ENCODE peak calls at places on chromosome 15, in nine cellular contexts. O, Y, K, U, M, X, I, Z and G are unnamed samples.

GRCh38 chr15:29854413-29854812 is 32.1 kb upstream of the TJP1 start:
- DNase-seq in I (no peak), U (no peak), M (no peak), K (no peak), O (no peak), X (no peak), Z (no peak), Y (no peak), G (no peak)

GRCh38 chr15:57667171-57667924 is 39.2 kb upstream of the POLR2M start:
- DNase-seq in M (no peak), O (peak; percentile 30), U (no peak), I (peak; percentile 79), X (no peak), K (peak; percentile 38), Z (peak; percentile 68), Y (no peak), G (no peak)

GRCh38 chr15:76217029-76217866 is 94.0 kb downstream of the ETFA start:
- DNase-seq in Z (no peak), M (no peak), Y (no peak), X (no peak), U (no peak), K (no peak), O (no peak), I (peak; percentile 86), G (no peak)

GRCh38 chr15:44673639-44674038 is 10.2 kb upstream of the SPG11 start:
- DNase-seq in X (no peak), Z (no peak), Y (no peak), O (no peak), I (no peak), K (no peak), U (no peak), M (no peak), G (no peak)

GRCh38 chr15:75687486-75688277 is 25.0 kb downstream of the CSPG4 start:
- DNase-seq in I (no peak), M (no peak), X (no peak), Y (no peak), O (no peak), Z (no peak), U (no peak), K (no peak), G (no peak)

GRCh38 chr15:83166218-83166617 is 41.4 kb downstream of the HDGFL3 start:
- DNase-seq in O (no peak), Z (no peak), K (no peak), M (no peak), X (no peak), Y (no peak), I (no peak), U (no peak), G (no peak)

GRCh38 chr15:59436774-59437472 is 1.1 kb upstream of the FAM81A start:
- DNase-seq in X (peak; percentile 18), O (no peak), Y (no peak), Z (no peak), M (no peak), I (no peak), K (peak; percentile 15), U (no peak), G (no peak)

GRCh38 chr15:43505723-43506122 is 11.7 kb upstream of the MAP1A start:
- DNase-seq in M (no peak), I (peak; percentile 81), X (no peak), U (no peak), Y (no peak), K (no peak), O (no peak), Z (peak; percentile 51), G (no peak)

GRCh38 chr15:84985158-84985557 is 3.5 kb downstream of the PDE8A start:
- DNase-seq in M (no peak), X (no peak), Y (no peak), I (no peak), K (no peak), Z (no peak), O (no peak), U (no peak), G (no peak)

GRCh38 chr15:85646538-85647091 is 148.1 kb downstream of the KLHL25 start:
- DNase-seq in O (no peak), K (no peak), M (no peak), Y (no peak), Z (no peak), U (no peak), X (no peak), I (peak; percentile 94), G (no peak)

GRCh38 chr15:77013786-77014136 is 18.8 kb downstream of the PSTPIP1 start:
- DNase-seq in M (no peak), X (no peak), I (no peak), Z (no peak), K (no peak), Y (no peak), U (no peak), O (no peak), G (no peak)

GRCh38 chr15:78315686-78316085 is 16.3 kb upstream of the SKIC8 start:
- DNase-seq in Z (peak; percentile 60), K (peak; percentile 81), M (no peak), O (no peak), I (no peak), Y (peak; percentile 84), U (peak; percentile 91), X (no peak), G (no peak)

GRCh38 chr15:68694111-68694510 is 115.3 kb downstream of the CORO2B start:
- DNase-seq in K (no peak), M (no peak), O (no peak), X (no peak), Z (no peak), I (no peak), Y (no peak), U (no peak), G (no peak)

GRCh38 chr15:68697711-68698690 is 119.2 kb downstream of the CORO2B start:
- DNase-seq in Y (no peak), X (no peak), Z (no peak), I (no peak), K (no peak), U (no peak), M (no peak), O (no peak), G (no peak)

GRCh38 chr15:68696532-68697363 is 118.0 kb downstream of the CORO2B start:
- DNase-seq in M (no peak), Y (peak; percentile 42), Z (no peak), X (no peak), O (no peak), K (no peak), I (no peak), U (no peak), G (no peak)

GRCh38 chr15:68693071-68693470 is 114.3 kb downstream of the CORO2B start:
- DNase-seq in K (no peak), O (no peak), Y (no peak), M (no peak), X (no peak), U (no peak), I (peak; percentile 39), Z (no peak), G (no peak)

DNA sequence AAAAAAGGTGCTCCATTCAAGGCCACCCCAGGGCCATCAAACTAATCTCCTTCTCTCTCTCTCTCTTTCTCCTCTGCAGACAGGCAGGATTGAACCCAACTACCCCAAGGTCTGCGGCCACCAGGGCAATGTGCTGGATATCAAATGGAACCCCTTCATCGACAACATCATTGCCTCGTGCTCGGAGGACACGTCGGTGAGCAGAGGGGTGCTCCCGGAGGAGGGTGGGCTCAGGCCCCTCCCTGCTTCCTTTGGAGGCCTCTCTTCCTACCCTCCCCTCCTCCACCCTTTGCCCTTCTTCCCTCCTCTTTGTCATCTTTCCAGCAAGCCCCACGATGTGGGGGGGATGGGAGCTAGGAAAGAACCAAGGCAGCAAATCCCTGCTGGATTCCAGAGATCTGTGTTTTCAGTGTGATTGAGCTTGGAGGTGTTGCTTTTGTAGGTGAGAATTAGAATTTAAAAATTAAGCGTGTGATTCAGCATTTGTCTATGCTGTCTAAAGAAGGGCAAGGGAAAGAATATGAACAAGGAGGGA is 116.3 kb downstream of the CORO2B start:
- DNase-seq in X (no peak), Y (peak; percentile 43), U (no peak), M (no peak), I (no peak), K (no peak), O (no peak), Z (no peak), G (no peak)
- H3K27ac ChIP-seq in X (no peak overlapping the region), Y (peak overlapping the region; percentile 64), U (no peak overlapping the region), M (no peak overlapping the region), I (no peak overlapping the region), K (no peak overlapping the region), O (no peak overlapping the region), Z (no peak overlapping the region), G (no peak overlapping the region)

DNA sequence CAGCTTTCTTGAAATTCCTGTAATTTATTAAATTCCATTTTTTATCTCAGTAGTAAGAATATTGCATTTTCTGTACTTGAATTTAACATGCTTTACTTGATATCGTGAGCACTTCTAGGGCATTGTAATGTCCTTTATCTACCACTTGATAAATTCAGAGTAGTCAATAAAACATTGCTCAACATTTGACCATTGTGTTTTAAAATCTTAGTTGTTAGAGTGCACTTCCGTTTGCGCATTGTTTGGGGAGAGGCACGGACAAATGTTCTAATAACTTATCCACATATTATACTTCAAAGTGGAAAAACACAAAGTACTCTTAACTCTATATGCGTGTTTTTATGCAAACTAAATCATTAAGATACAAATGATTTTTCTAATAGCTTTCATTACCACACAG is 444 bp downstream of the FAM227B start:
- DNase-seq in M (no peak), I (peak; percentile 41), U (no peak), Y (no peak), Z (no peak), O (no peak), K (peak; percentile 5), X (no peak), G (no peak)
- H3K4me3 ChIP-seq in M (peak overlapping the region; percentile 89), I (peak overlapping the region; percentile 84), U (peak overlapping the region; percentile 97), Y (peak overlapping the region; percentile 83), Z (peak overlapping the region; percentile 32), O (peak overlapping the region; percentile 77), K (peak overlapping the region; percentile 53), X (peak overlapping the region; percentile 78), G (peak overlapping the region; percentile 88)

GRCh38 chr15:98753726-98754125 is 105.4 kb downstream of the IGF1R start:
- DNase-seq in O (no peak), Z (no peak), U (no peak), X (no peak), Y (no peak), M (no peak), I (no peak), K (no peak), G (no peak)
- H3K27ac ChIP-seq in O (peak overlapping the region; percentile 7), Z (peak overlapping the region; percentile 1), U (no peak overlapping the region), X (peak overlapping the region; percentile 39), Y (no peak overlapping the region), M (peak overlapping the region; percentile 54), I (peak overlapping the region; percentile 50), K (peak overlapping the region; percentile 55), G (no peak overlapping the region)

DNA sequence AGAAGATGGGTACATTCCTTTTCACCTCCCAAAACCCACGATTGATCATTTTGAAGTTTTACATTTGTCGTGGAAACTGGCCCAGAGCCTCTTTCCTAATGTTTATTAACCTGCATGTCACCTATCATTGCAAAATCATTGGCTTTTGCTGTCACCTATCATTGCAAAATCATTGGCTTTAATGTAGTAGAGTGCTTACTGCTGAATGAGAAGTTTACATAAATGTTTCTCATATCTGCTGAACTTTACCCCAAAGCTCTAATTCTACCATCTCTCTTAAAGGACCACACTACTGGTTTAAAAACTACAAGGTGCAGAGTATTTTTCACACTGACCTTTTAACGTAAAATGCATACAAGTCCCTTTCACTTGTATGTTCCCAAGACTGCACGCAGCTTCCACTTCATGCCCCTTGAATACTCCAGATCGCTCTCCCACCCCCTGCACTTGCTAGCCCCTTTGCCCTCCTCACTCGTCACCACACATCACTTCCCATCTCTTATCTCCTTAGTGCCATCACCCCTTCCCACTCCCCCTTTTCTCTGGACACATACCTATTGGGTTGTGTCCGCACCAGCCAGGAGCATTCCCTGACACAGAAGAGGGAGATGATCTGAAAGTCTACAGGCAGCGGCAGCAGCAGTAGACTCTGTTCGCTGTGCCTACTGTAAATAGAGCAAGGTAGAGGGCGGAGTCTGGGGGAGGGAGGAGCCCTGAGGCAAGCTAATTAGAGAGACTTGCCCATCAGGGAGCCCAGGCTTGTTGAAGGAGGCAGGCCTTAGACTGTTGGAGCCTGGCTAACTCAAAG is 30.2 kb upstream of the ATOSA start:
- DNase-seq in Y (peak; percentile 15), I (no peak), M (no peak), X (no peak), O (no peak), K (peak; percentile 94), U (peak; percentile 94), Z (peak; percentile 80), G (no peak)
- H3K4me3 ChIP-seq in Y (no peak overlapping the region), I (peak overlapping the region; percentile 29), M (no peak overlapping the region), X (no peak overlapping the region), O (no peak overlapping the region), K (peak overlapping the region; percentile 52), U (peak overlapping the region; percentile 71), Z (no peak overlapping the region), G (no peak overlapping the region)